ENCODE peak calls at places on chromosomes 16 and 17, in six cellular contexts. One of them, this sample, is unnamed.

GRCh38 chr16:70475054-70475871 is 20.9 kb downstream of the FCSK start:
- DNase-seq in effector CD4-positive, alpha-beta T cell: no peak
- DNase-seq in A172: no peak
- DNase-seq in activated CD8-positive, alpha-beta memory T cell treated with anti-CD3 and anti-CD28 coated beads for 1 hour: no peak
- DNase-seq in NCI-H1105 treated with DMSO at 0.1 percent for 48 hours: no peak
- DNase-seq in NCI-H1694 treated with DMSO at 0.1 percent for 48 hours: no peak
- DNase-seq in this sample: no peak

GRCh38 chr17:71677444-71677843 is 443.4 kb upstream of the SOX9 start:
- DNase-seq in NCI-H1694 treated with DMSO at 0.1 percent for 48 hours: no peak
- DNase-seq in A172: no peak
- DNase-seq in effector CD4-positive, alpha-beta T cell: no peak
- DNase-seq in NCI-H1105 treated with DMSO at 0.1 percent for 48 hours: no peak
- DNase-seq in activated CD8-positive, alpha-beta memory T cell treated with anti-CD3 and anti-CD28 coated beads for 1 hour: no peak
- DNase-seq in this sample: no peak

GRCh38 chr16:89498839-89499238 is 8.5 kb upstream of the ANKRD11 start:
- DNase-seq in NCI-H1694 treated with DMSO at 0.1 percent for 48 hours: no peak
- DNase-seq in effector CD4-positive, alpha-beta T cell: no peak
- DNase-seq in activated CD8-positive, alpha-beta memory T cell treated with anti-CD3 and anti-CD28 coated beads for 1 hour: no peak
- DNase-seq in NCI-H1105 treated with DMSO at 0.1 percent for 48 hours: no peak
- DNase-seq in A172: no peak
- DNase-seq in this sample: no peak

GRCh38 chr17:82086941-82087906 is 10.8 kb downstream of the FASN start:
- DNase-seq in activated CD8-positive, alpha-beta memory T cell treated with anti-CD3 and anti-CD28 coated beads for 1 hour: no peak
- DNase-seq in NCI-H1694 treated with DMSO at 0.1 percent for 48 hours: no peak
- DNase-seq in A172: no peak
- DNase-seq in NCI-H1105 treated with DMSO at 0.1 percent for 48 hours: no peak
- DNase-seq in effector CD4-positive, alpha-beta T cell: no peak
- DNase-seq in this sample: peak

GRCh38 chr16:74769791-74770190 is 4.8 kb downstream of the FA2H start:
- DNase-seq in NCI-H1105 treated with DMSO at 0.1 percent for 48 hours: no peak
- DNase-seq in activated CD8-positive, alpha-beta memory T cell treated with anti-CD3 and anti-CD28 coated beads for 1 hour: no peak
- DNase-seq in A172: no peak
- DNase-seq in NCI-H1694 treated with DMSO at 0.1 percent for 48 hours: no peak
- DNase-seq in effector CD4-positive, alpha-beta T cell: no peak
- DNase-seq in this sample: no peak

GRCh38 chr17:78496311-78496710 is 80.9 kb downstream of the DNAH17 start:
- DNase-seq in A172: no peak
- DNase-seq in activated CD8-positive, alpha-beta memory T cell treated with anti-CD3 and anti-CD28 coated beads for 1 hour: no peak
- DNase-seq in effector CD4-positive, alpha-beta T cell: no peak
- DNase-seq in NCI-H1105 treated with DMSO at 0.1 percent for 48 hours: no peak
- DNase-seq in NCI-H1694 treated with DMSO at 0.1 percent for 48 hours: no peak
- DNase-seq in this sample: no peak

GRCh38 chr17:82396601-82397435 is 21.3 kb upstream of the HEXD start:
- DNase-seq in NCI-H1694 treated with DMSO at 0.1 percent for 48 hours: no peak
- DNase-seq in effector CD4-positive, alpha-beta T cell: no peak
- DNase-seq in A172: peak
- DNase-seq in NCI-H1105 treated with DMSO at 0.1 percent for 48 hours: no peak
- DNase-seq in activated CD8-positive, alpha-beta memory T cell treated with anti-CD3 and anti-CD28 coated beads for 1 hour: no peak
- DNase-seq in this sample: no peak

GRCh38 chr17:8118769-8119574 is 658 bp upstream of the ALOXE3 start:
- DNase-seq in A172: peak
- DNase-seq in activated CD8-positive, alpha-beta memory T cell treated with anti-CD3 and anti-CD28 coated beads for 1 hour: peak
- DNase-seq in NCI-H1694 treated with DMSO at 0.1 percent for 48 hours: peak
- DNase-seq in effector CD4-positive, alpha-beta T cell: peak
- DNase-seq in NCI-H1105 treated with DMSO at 0.1 percent for 48 hours: peak
- DNase-seq in this sample: no peak